ENCODE peak calls at places on chromosomes 4 and X, in five cellular contexts. One of them, this sample, is unnamed.

GRCh38 chr4:15672096-15672495 is 9.5 kb upstream of the FAM200B start:
- DNase-seq in GM23338: no peak
- DNase-seq in effector CD4-positive, alpha-beta T cell: no peak
- DNase-seq in esophagus muscularis mucosa: no peak
- DNase-seq in sigmoid colon: no peak
- DNase-seq in this sample: no peak

GRCh38 chrX:119236599-119237525 is 777 bp downstream of the PGRMC1 start:
- DNase-seq in GM23338: no peak
- DNase-seq in effector CD4-positive, alpha-beta T cell: peak
- DNase-seq in esophagus muscularis mucosa: no peak
- DNase-seq in sigmoid colon: peak
- DNase-seq in this sample: peak

GRCh38 chrX:120136128-120136527 is 20.4 kb upstream of the RHOXF1 start:
- DNase-seq in GM23338: no peak
- DNase-seq in effector CD4-positive, alpha-beta T cell: no peak
- DNase-seq in esophagus muscularis mucosa: no peak
- DNase-seq in sigmoid colon: no peak
- DNase-seq in this sample: no peak

GRCh38 chr4:31422006-31422405 is 701.8 kb downstream of the PCDH7 start:
- DNase-seq in GM23338: no peak
- DNase-seq in effector CD4-positive, alpha-beta T cell: no peak
- DNase-seq in esophagus muscularis mucosa: no peak
- DNase-seq in sigmoid colon: no peak
- DNase-seq in this sample: no peak

GRCh38 chr4:8132947-8133705 is 25.5 kb downstream of the ABLIM2 start:
- DNase-seq in GM23338: no peak
- DNase-seq in effector CD4-positive, alpha-beta T cell: no peak
- DNase-seq in esophagus muscularis mucosa: no peak
- DNase-seq in sigmoid colon: no peak
- DNase-seq in this sample: no peak

GRCh38 chr4:76822294-76822693 is 75.7 kb downstream of the SOWAHB start:
- DNase-seq in GM23338: no peak
- DNase-seq in effector CD4-positive, alpha-beta T cell: no peak
- DNase-seq in esophagus muscularis mucosa: no peak
- DNase-seq in sigmoid colon: no peak
- DNase-seq in this sample: no peak

GRCh38 chrX:40107291-40108083 is 9.7 kb upstream of the BCOR start:
- DNase-seq in GM23338: peak
- DNase-seq in effector CD4-positive, alpha-beta T cell: no peak
- DNase-seq in esophagus muscularis mucosa: no peak
- DNase-seq in sigmoid colon: peak
- DNase-seq in this sample: no peak

GRCh38 chrX:52577464-52578173 is 60.8 kb upstream of the XAGE1B start:
- DNase-seq in GM23338: no peak
- DNase-seq in effector CD4-positive, alpha-beta T cell: no peak
- DNase-seq in esophagus muscularis mucosa: peak
- DNase-seq in sigmoid colon: no peak
- DNase-seq in this sample: no peak

GRCh38 chrX:148552775-148553174 is 52.4 kb downstream of the AFF2 start:
- DNase-seq in GM23338: peak
- DNase-seq in effector CD4-positive, alpha-beta T cell: no peak
- DNase-seq in esophagus muscularis mucosa: no peak
- DNase-seq in sigmoid colon: no peak
- DNase-seq in this sample: no peak

GRCh38 chrX:33171071-33171470 is 40.3 kb downstream of the DMD start:
- DNase-seq in GM23338: no peak
- DNase-seq in effector CD4-positive, alpha-beta T cell: no peak
- DNase-seq in esophagus muscularis mucosa: no peak
- DNase-seq in sigmoid colon: no peak
- DNase-seq in this sample: no peak

GRCh38 chr4:15702941-15703403 is at the start of gene BST1:
- DNase-seq in GM23338: peak
- DNase-seq in effector CD4-positive, alpha-beta T cell: peak
- DNase-seq in esophagus muscularis mucosa: peak
- DNase-seq in sigmoid colon: peak
- DNase-seq in this sample: peak

GRCh38 chr4:158122501-158122900 is 50.3 kb downstream of the GASK1B start:
- DNase-seq in GM23338: no peak
- DNase-seq in effector CD4-positive, alpha-beta T cell: no peak
- DNase-seq in esophagus muscularis mucosa: no peak
- DNase-seq in sigmoid colon: no peak
- DNase-seq in this sample: no peak

GRCh38 chr4:134780244-134780643 is 578.7 kb upstream of the PABPC4L start:
- DNase-seq in GM23338: no peak
- DNase-seq in effector CD4-positive, alpha-beta T cell: no peak
- DNase-seq in esophagus muscularis mucosa: no peak
- DNase-seq in sigmoid colon: no peak
- DNase-seq in this sample: no peak

GRCh38 chrX:53678667-53679066 is 7.9 kb downstream of the HUWE1 start:
- DNase-seq in GM23338: peak
- DNase-seq in effector CD4-positive, alpha-beta T cell: no peak
- DNase-seq in esophagus muscularis mucosa: no peak
- DNase-seq in sigmoid colon: no peak
- DNase-seq in this sample: no peak

GRCh38 chr4:972651-973424 is 531 bp downstream of the DGKQ start:
- DNase-seq in GM23338: peak
- DNase-seq in effector CD4-positive, alpha-beta T cell: peak
- DNase-seq in esophagus muscularis mucosa: no peak
- DNase-seq in sigmoid colon: no peak
- DNase-seq in this sample: peak

GRCh38 chrX:40101430-40101802 is 3.7 kb upstream of the BCOR start:
- DNase-seq in GM23338: no peak
- DNase-seq in effector CD4-positive, alpha-beta T cell: no peak
- DNase-seq in esophagus muscularis mucosa: no peak
- DNase-seq in sigmoid colon: no peak
- DNase-seq in this sample: no peak

GRCh38 chrX:1487401-1487800 is 34.7 kb upstream of the ASMTL start:
- DNase-seq in GM23338: no peak
- DNase-seq in effector CD4-positive, alpha-beta T cell: no peak
- DNase-seq in esophagus muscularis mucosa: no peak
- DNase-seq in sigmoid colon: peak
- DNase-seq in this sample: no peak

GRCh38 chr4:114535725-114536124 is 62.9 kb upstream of the UGT8 start:
- DNase-seq in GM23338: no peak
- DNase-seq in effector CD4-positive, alpha-beta T cell: no peak
- DNase-seq in esophagus muscularis mucosa: no peak
- DNase-seq in sigmoid colon: no peak
- DNase-seq in this sample: no peak

GRCh38 chr4:179738822-179739221 is 2296.6 kb upstream of the AGA start:
- DNase-seq in GM23338: no peak
- DNase-seq in effector CD4-positive, alpha-beta T cell: no peak
- DNase-seq in esophagus muscularis mucosa: no peak
- DNase-seq in sigmoid colon: no peak
- DNase-seq in this sample: no peak

GRCh38 chrX:118726887-118727685 is at the start of gene IL13RA1:
- DNase-seq in GM23338: peak
- DNase-seq in effector CD4-positive, alpha-beta T cell: no peak
- DNase-seq in esophagus muscularis mucosa: peak
- DNase-seq in sigmoid colon: peak
- DNase-seq in this sample: no peak

GRCh38 chr4:93199492-93199891 is 629.1 kb upstream of the ATOH1 start:
- DNase-seq in GM23338: peak
- DNase-seq in effector CD4-positive, alpha-beta T cell: no peak
- DNase-seq in esophagus muscularis mucosa: no peak
- DNase-seq in sigmoid colon: no peak
- DNase-seq in this sample: no peak

GRCh38 chr4:95232358-95233156 is 316.2 kb downstream of the UNC5C start:
- DNase-seq in GM23338: no peak
- DNase-seq in effector CD4-positive, alpha-beta T cell: no peak
- DNase-seq in esophagus muscularis mucosa: no peak
- DNase-seq in sigmoid colon: no peak
- DNase-seq in this sample: no peak

GRCh38 chrX:45788315-45788714 is 587.6 kb upstream of the DIPK2B start:
- DNase-seq in GM23338: no peak
- DNase-seq in effector CD4-positive, alpha-beta T cell: no peak
- DNase-seq in esophagus muscularis mucosa: no peak
- DNase-seq in sigmoid colon: no peak
- DNase-seq in this sample: no peak

GRCh38 chr4:145041378-145041777 is 56.6 kb downstream of the ANAPC10 start:
- DNase-seq in GM23338: no peak
- DNase-seq in effector CD4-positive, alpha-beta T cell: no peak
- DNase-seq in esophagus muscularis mucosa: no peak
- DNase-seq in sigmoid colon: no peak
- DNase-seq in this sample: no peak

GRCh38 chrX:50971390-50971789 is 60.9 kb downstream of the BMP15 start:
- DNase-seq in GM23338: no peak
- DNase-seq in effector CD4-positive, alpha-beta T cell: no peak
- DNase-seq in esophagus muscularis mucosa: no peak
- DNase-seq in sigmoid colon: no peak
- DNase-seq in this sample: no peak

GRCh38 chrX:31190221-31190975 is 118.6 kb upstream of the FTHL17 start:
- DNase-seq in GM23338: no peak
- DNase-seq in effector CD4-positive, alpha-beta T cell: no peak
- DNase-seq in esophagus muscularis mucosa: no peak
- DNase-seq in sigmoid colon: no peak
- DNase-seq in this sample: no peak

GRCh38 chr4:145503486-145504072 is 21.9 kb downstream of the SMAD1 start:
- DNase-seq in GM23338: no peak
- DNase-seq in effector CD4-positive, alpha-beta T cell: no peak
- DNase-seq in esophagus muscularis mucosa: no peak
- DNase-seq in sigmoid colon: no peak
- DNase-seq in this sample: no peak

GRCh38 chrX:136304493-136304892 is 3.7 kb downstream of the ADGRG4 start:
- DNase-seq in GM23338: peak
- DNase-seq in effector CD4-positive, alpha-beta T cell: no peak
- DNase-seq in esophagus muscularis mucosa: no peak
- DNase-seq in sigmoid colon: no peak
- DNase-seq in this sample: no peak

GRCh38 chr4:1246111-1246881 is 2.6 kb downstream of the CTBP1 start:
- DNase-seq in GM23338: no peak
- DNase-seq in effector CD4-positive, alpha-beta T cell: no peak
- DNase-seq in esophagus muscularis mucosa: no peak
- DNase-seq in sigmoid colon: peak
- DNase-seq in this sample: no peak

GRCh38 chr4:147485167-147485566 is 4.3 kb downstream of the EDNRA start:
- DNase-seq in GM23338: no peak
- DNase-seq in effector CD4-positive, alpha-beta T cell: no peak
- DNase-seq in esophagus muscularis mucosa: no peak
- DNase-seq in sigmoid colon: no peak
- DNase-seq in this sample: no peak

GRCh38 chr4:30968926-30969325 is 248.8 kb downstream of the PCDH7 start:
- DNase-seq in GM23338: no peak
- DNase-seq in effector CD4-positive, alpha-beta T cell: no peak
- DNase-seq in esophagus muscularis mucosa: no peak
- DNase-seq in sigmoid colon: no peak
- DNase-seq in this sample: no peak

GRCh38 chr4:57190651-57191481 is 80.7 kb upstream of the IGFBP7 start:
- DNase-seq in GM23338: peak
- DNase-seq in effector CD4-positive, alpha-beta T cell: no peak
- DNase-seq in esophagus muscularis mucosa: no peak
- DNase-seq in sigmoid colon: no peak
- DNase-seq in this sample: peak

GRCh38 chr4:140533951-140534480 is 10.0 kb downstream of the ELMOD2 start:
- DNase-seq in GM23338: no peak
- DNase-seq in effector CD4-positive, alpha-beta T cell: no peak
- DNase-seq in esophagus muscularis mucosa: no peak
- DNase-seq in sigmoid colon: no peak
- DNase-seq in this sample: no peak

GRCh38 chr4:94834496-94834895 is 76.7 kb downstream of the BMPR1B start:
- DNase-seq in GM23338: no peak
- DNase-seq in effector CD4-positive, alpha-beta T cell: no peak
- DNase-seq in esophagus muscularis mucosa: no peak
- DNase-seq in sigmoid colon: no peak
- DNase-seq in this sample: no peak

GRCh38 chr4:18815081-18815778 is 793.7 kb upstream of the LCORL start:
- DNase-seq in GM23338: peak
- DNase-seq in effector CD4-positive, alpha-beta T cell: no peak
- DNase-seq in esophagus muscularis mucosa: no peak
- DNase-seq in sigmoid colon: no peak
- DNase-seq in this sample: no peak

GRCh38 chr4:167779280-167779679 is 313.1 kb upstream of the ANXA10 start:
- DNase-seq in GM23338: peak
- DNase-seq in effector CD4-positive, alpha-beta T cell: no peak
- DNase-seq in esophagus muscularis mucosa: no peak
- DNase-seq in sigmoid colon: no peak
- DNase-seq in this sample: no peak

GRCh38 chr4:53767503-53767902 is 176.2 kb upstream of the LNX1 start:
- DNase-seq in GM23338: no peak
- DNase-seq in effector CD4-positive, alpha-beta T cell: no peak
- DNase-seq in esophagus muscularis mucosa: peak
- DNase-seq in sigmoid colon: no peak
- DNase-seq in this sample: no peak

GRCh38 chr4:140943887-140944515 is 187.8 kb upstream of the TBC1D9 start:
- DNase-seq in GM23338: no peak
- DNase-seq in effector CD4-positive, alpha-beta T cell: no peak
- DNase-seq in esophagus muscularis mucosa: no peak
- DNase-seq in sigmoid colon: no peak
- DNase-seq in this sample: no peak

This sample was measured in T-helper 9 cell.